ENCODE peak calls at places on chromosomes 5 and 9, in four cellular contexts. K is brain microvascular endothelial cell, S is GM10248, X is esophagus squamous epithelium. A is an unnamed sample.

GRCh38 chr5:137252513-137252912 is 246.6 kb downstream of the SPOCK1 start:
- DNase-seq in X (no peak), S (no peak), K (no peak), A (no peak)

GRCh38 chr5:591746-592145 is 20.4 kb upstream of the CEP72 start:
- DNase-seq in K (no peak), S (no peak), X (no peak), A (no peak)

GRCh38 chr9:98536542-98537173 is 172.1 kb downstream of the GABBR2 start:
- DNase-seq in K (no peak), S (peak), X (no peak), A (peak)

GRCh38 chr5:54217826-54218503 is 92.4 kb downstream of the ARL15 start:
- DNase-seq in S (peak), X (no peak), K (peak), A (peak)

GRCh38 chr5:129001831-129002626 is 36.7 kb downstream of the SLC27A6 start:
- DNase-seq in K (no peak), X (no peak), S (no peak), A (no peak)

GRCh38 chr5:113663879-113664278 is 150.4 kb downstream of the YTHDC2 start:
- DNase-seq in S (peak), K (peak), X (no peak), A (peak)

GRCh38 chr9:81588148-81588874 is 101.0 kb downstream of the TLE1 start:
- DNase-seq in K (peak), S (no peak), X (no peak), A (no peak)

GRCh38 chr9:129383005-129383414 is 204.9 kb upstream of the IER5L start:
- DNase-seq in K (no peak), X (no peak), S (peak), A (no peak)

GRCh38 chr9:125550216-125550614 is 156.8 kb downstream of the MAPKAP1 start:
- DNase-seq in S (no peak), K (peak), X (no peak), A (no peak)

GRCh38 chr5:135362102-135362501 is 36.9 kb downstream of the MACROH2A1 start:
- DNase-seq in S (no peak), X (no peak), K (no peak), A (no peak)

GRCh38 chr5:171839112-171839511 is 53.5 kb downstream of the SMIM23 start:
- DNase-seq in X (no peak), K (no peak), S (no peak), A (no peak)

GRCh38 chr5:157180374-157181264 is at the start of gene ITK:
- DNase-seq in X (no peak), K (no peak), S (no peak), A (no peak)

GRCh38 chr5:125634242-125634835 is 788.9 kb upstream of the GRAMD2B start:
- DNase-seq in X (no peak), S (no peak), K (no peak), A (no peak)

GRCh38 chr9:129402341-129402739 is 218.6 kb downstream of the C9orf50 start:
- DNase-seq in X (no peak), K (no peak), S (no peak), A (no peak)

GRCh38 chr9:102362463-102363138 is 624.2 kb upstream of the GRIN3A start:
- DNase-seq in X (no peak), K (no peak), S (no peak), A (no peak)

GRCh38 chr5:158154226-158155005 is 295.5 kb upstream of the CLINT1 start:
- DNase-seq in K (peak), X (no peak), S (no peak), A (no peak)

GRCh38 chr5:58946232-58946631 is 363.4 kb downstream of the RAB3C start:
- DNase-seq in X (no peak), K (no peak), S (no peak), A (no peak)

DNA sequence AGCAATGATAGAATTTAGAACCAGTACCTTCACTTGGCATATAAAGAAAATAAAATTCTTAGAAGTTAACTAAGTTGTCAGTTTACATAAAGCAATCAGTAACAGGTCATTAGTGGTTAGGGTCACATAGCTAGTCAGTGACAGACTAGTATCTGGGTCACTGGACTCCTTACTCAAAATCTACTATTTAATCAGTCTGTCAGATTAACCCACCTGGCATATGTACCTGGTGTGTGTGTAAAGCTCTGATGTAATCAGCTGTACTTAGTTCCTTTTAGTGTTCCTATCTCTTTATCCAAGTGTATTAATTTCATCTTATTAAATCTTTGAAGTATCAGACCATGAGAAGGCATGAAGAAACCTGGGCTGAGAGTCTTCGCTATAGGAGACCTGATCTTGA is 7.3 kb downstream of the CEP78 start:
- DNase-seq in S (no peak), X (no peak), K (no peak), A (no peak)
- TF ChIP-seq CTCF in S (no peak), X (no peak), K (no peak), A (no peak)

GRCh38 chr5:15261279-15261668 is 238.7 kb upstream of the FBXL7 start:
- DNase-seq in K (no peak), X (no peak), S (no peak), A (no peak)
- TF ChIP-seq CTCF in K (no peak), X (no peak), S (no peak), A (no peak)

GRCh38 chr5:174223355-174223754 is 177.8 kb downstream of the NSG2 start:
- DNase-seq in S (no peak), X (no peak), K (no peak), A (no peak)

GRCh38 chr5:174222891-174223290 is 177.4 kb downstream of the NSG2 start:
- DNase-seq in K (no peak), X (no peak), S (no peak), A (no peak)

GRCh38 chr5:174221454-174221853 is 175.9 kb downstream of the NSG2 start:
- DNase-seq in S (no peak), X (no peak), K (no peak), A (no peak)

GRCh38 chr5:174217527-174217926 is 172.0 kb downstream of the NSG2 start:
- DNase-seq in S (no peak), K (no peak), X (no peak), A (no peak)

GRCh38 chr5:174218162-174218561 is 172.7 kb downstream of the NSG2 start:
- DNase-seq in K (no peak), S (no peak), X (no peak), A (no peak)
- TF ChIP-seq CTCF in K (no peak), S (no peak), X (no peak), A (no peak)

GRCh38 chr5:60161340-60161934 is 267.9 kb upstream of the PDE4D start:
- DNase-seq in S (peak), K (peak), X (no peak), A (peak)
- TF ChIP-seq CTCF in S (peak), K (peak), X (no peak), A (peak)

GRCh38 chr9:71937898-71938297 is 26.5 kb downstream of the C9orf85 start:
- DNase-seq in S (no peak), X (no peak), K (no peak), A (no peak)

GRCh38 chr9:71944754-71945409 is 33.4 kb downstream of the C9orf85 start:
- DNase-seq in X (no peak), K (no peak), S (no peak), A (no peak)

GRCh38 chr9:71937070-71937625 is 25.7 kb downstream of the C9orf85 start:
- DNase-seq in K (no peak), X (no peak), S (no peak), A (no peak)

GRCh38 chr9:71941060-71941568 is 29.7 kb downstream of the C9orf85 start:
- DNase-seq in X (no peak), S (no peak), K (peak), A (no peak)

GRCh38 chr9:71941998-71942567 is 30.6 kb downstream of the C9orf85 start:
- DNase-seq in X (no peak), K (no peak), S (no peak), A (no peak)
- TF ChIP-seq CTCF in X (no peak), K (no peak), S (no peak), A (no peak)

DNA sequence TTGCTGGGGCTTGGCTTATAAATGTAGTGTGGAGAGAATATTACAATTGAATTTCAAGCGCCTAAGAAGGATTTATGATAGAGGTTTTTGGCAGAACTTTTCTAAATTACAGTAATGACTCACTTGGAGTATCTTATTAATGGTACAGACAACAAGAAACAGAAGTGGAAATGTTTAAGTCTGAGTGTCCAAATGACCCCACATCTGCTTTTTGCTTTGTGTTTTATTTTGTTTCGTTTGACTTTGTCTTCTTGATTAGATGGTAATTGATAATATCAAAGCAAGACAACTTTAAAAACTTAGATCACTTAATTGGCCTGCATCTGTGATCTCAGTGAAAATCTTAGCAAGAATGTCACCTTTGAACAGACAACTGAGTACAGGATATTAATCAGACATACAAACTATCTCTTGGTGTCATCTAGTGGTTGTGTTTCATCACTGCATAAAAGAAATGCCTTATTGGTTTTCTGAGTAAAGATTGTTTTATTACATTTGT is 577.4 kb downstream of the ISL1 start:
- DNase-seq in K (no peak), S (no peak), X (no peak), A (peak)
- TF ChIP-seq CTCF in K (peak), S (no peak), X (no peak), A (peak)